ENCODE peak calls at places on chromosomes 6 and 20, in five cellular contexts. M is GM12878, H is HepG2, T is K562, N is H1. D is an unnamed sample.

GRCh38 chr6:36740818-36741179 is 43.2 kb downstream of the RAB44 start:
- DNase-seq in M (no peak), H (no peak), T (no peak), N (no peak), D (no peak)

GRCh38 chr6:119284861-119285521 is 64.6 kb downstream of the MAN1A1 start:
- DNase-seq in M (no peak), H (peak), T (peak), N (peak), D (no peak)

GRCh38 chr20:63178889-63179751 is 36.8 kb downstream of the YTHDF1 start:
- DNase-seq in M (no peak), H (no peak), T (peak), N (peak), D (peak)

GRCh38 chr6:166620478-166621113 is 6.5 kb downstream of the RPS6KA2 start:
- DNase-seq in M (no peak), H (no peak), T (no peak), N (no peak), D (no peak)

GRCh38 chr6:75368151-75368779 is 83.7 kb upstream of the TMEM30A start:
- DNase-seq in M (no peak), H (peak), T (peak), N (peak), D (peak)

GRCh38 chr6:169921853-169922779 is 170.7 kb downstream of the ERMARD start:
- DNase-seq in M (no peak), H (peak), T (no peak), N (no peak), D (no peak)

GRCh38 chr6:54390362-54390761 is 82.1 kb downstream of the TINAG start:
- DNase-seq in M (no peak), H (no peak), T (no peak), N (no peak), D (no peak)

GRCh38 chr6:53926505-53926904 is 131.7 kb downstream of the LRRC1 start:
- DNase-seq in M (no peak), H (no peak), T (no peak), N (no peak), D (peak)

GRCh38 chr6:152669894-152670293 is 27.8 kb upstream of the MYCT1 start:
- DNase-seq in M (no peak), H (peak), T (no peak), N (no peak), D (peak)

GRCh38 chr6:104418125-104418524 is 441.6 kb downstream of the HACE1 start:
- DNase-seq in M (no peak), H (no peak), T (no peak), N (no peak), D (no peak)

GRCh38 chr20:36541227-36542018 is at the start of gene MYL9:
- DNase-seq in M (no peak), H (no peak), T (peak), N (peak), D (no peak)

GRCh38 chr6:134590449-134590848 is 272.5 kb upstream of the SGK1 start:
- DNase-seq in M (no peak), H (no peak), T (no peak), N (no peak), D (no peak)

GRCh38 chr20:10654630-10655029 is 19.2 kb downstream of the JAG1 start:
- DNase-seq in M (peak), H (no peak), T (no peak), N (no peak), D (no peak)

GRCh38 chr6:87623248-87623647 is 33.3 kb downstream of the ORC3 start:
- DNase-seq in M (no peak), H (peak), T (no peak), N (no peak), D (no peak)

DNA sequence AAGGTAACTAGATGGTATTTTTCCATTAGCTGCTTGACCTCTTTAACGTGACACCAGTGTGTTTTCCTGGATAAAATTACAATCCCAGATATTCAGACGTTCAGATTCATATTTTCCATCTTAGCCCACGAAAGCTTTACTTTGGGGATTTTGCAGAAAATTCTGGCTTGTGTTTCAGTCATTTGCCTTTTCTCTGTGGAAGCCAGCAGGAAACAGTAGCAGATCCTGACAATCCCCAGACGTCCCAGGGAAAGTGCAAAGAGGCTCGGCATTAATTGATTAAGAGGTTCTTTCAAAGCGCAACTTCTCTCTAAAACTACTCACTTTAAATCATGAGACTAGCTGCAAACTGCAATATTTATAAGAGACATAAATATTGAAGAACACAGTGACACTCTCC is 243.6 kb downstream of the UST start:
- DNase-seq in M (no peak), H (no peak), T (no peak), N (no peak), D (no peak)
- TF ChIP-seq SP1 in M (no peak), H (no peak), T (no peak), N (no peak), D (no peak)

DNA sequence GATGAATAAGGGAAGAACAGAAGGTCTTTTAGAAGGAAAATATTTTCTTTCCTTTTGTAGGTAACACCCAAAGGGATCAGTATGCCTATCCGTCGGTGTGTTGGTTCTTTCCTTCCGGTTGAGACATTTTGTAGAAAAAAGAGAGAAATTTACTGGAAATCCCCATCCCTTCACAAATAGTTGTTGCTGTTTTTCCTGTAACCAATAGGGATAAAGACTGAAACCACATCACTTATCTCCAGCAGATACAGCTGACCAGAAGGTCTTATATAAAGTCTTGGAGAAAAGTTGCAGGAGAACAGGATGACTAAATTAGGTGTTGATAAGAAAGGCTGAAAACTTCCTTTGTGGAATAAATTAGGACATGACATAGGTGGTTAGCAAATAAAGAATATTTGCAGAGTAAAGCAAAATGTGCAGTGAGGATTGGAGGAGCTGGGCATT is 14.8 kb upstream of the HLA-DRB1 start:
- DNase-seq in M (peak), H (no peak), T (no peak), N (no peak), D (no peak)
- TF ChIP-seq RAD21 in M (no peak), H (no peak), T (no peak), N (no peak), D (no peak)

GRCh38 chr6:144731229-144731628 is 446.1 kb downstream of the UTRN start:
- DNase-seq in M (no peak), H (no peak), T (no peak), N (no peak), D (no peak)
- H3K4me2 ChIP-seq in M (no peak), H (no peak), T (no peak), N (no peak), D (no peak)

DNA sequence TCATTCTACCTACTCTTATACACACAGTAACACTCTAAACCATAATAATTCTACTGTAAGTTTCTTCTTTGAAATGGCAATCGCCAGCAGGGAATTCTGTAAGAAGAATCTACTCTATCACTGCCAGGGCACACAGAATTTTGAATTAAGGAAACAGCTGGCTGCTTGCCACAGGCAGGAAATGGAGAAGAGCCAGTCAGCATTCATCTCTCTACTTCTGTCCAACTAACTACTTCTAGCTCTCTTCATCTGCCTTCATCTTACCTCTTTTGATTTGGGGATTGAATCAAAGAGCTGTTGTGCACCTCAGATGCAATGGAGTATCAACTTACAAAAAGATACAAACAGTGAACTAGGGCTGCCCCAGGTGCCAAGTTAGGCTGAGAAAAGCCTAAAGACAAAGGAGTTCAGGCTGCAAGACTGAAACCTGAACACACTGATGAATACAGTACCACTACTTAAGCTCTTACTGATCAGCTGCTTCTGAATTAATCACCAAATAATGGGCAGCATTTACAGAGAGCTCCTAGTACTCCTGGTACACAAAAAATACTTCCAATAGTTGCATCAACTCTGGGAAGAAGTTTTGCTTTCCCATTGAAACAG is 82.0 kb downstream of the PTPRK start:
- DNase-seq in M (no peak), H (no peak), T (no peak), N (no peak), D (no peak)
- TF ChIP-seq SP1 in M (no peak), H (no peak), T (no peak), N (no peak), D (no peak)

GRCh38 chr6:26268659-26269402 is 96.2 kb upstream of the BTN3A2 start:
- DNase-seq in M (no peak), H (peak), T (no peak), N (peak), D (no peak)
- TF ChIP-seq RAD21 in M (no peak), H (no peak), T (no peak), N (no peak), D (no peak)

GRCh38 chr20:31785089-31785488 is 34.1 kb upstream of the MYLK2 start:
- DNase-seq in M (no peak), H (no peak), T (no peak), N (no peak), D (no peak)
- H3K4me2 ChIP-seq in M (no peak), H (no peak), T (no peak), N (no peak), D (no peak)

GRCh38 chr6:27145731-27146455 is 101.6 kb upstream of the PRSS16 start:
- DNase-seq in M (peak), H (peak), T (peak), N (peak), D (peak)
- TF ChIP-seq SP1 in M (no peak), H (no peak), T (no peak), N (no peak), D (peak)

GRCh38 chr6:48141975-48142374 is 31.0 kb upstream of the PTCHD4 start:
- DNase-seq in M (no peak), H (no peak), T (no peak), N (no peak), D (no peak)
- TF ChIP-seq RAD21 in M (no peak), H (no peak), T (no peak), N (no peak), D (no peak)

D was measured in HCT116.